ENCODE peak calls at places on chromosomes 16 and 17, in five cellular contexts. S is DMS53, X is non-pigmented ciliary epithelial cell, Z is pancreas, L is NCI-H526 treated with DMSO at 0.1 percent for 48 hours. J is an unnamed sample.

GRCh38 chr16:80594756-80595155 is 54.0 kb downstream of the DYNLRB2 start:
- DNase-seq in Z (no peak), L (no peak), X (no peak), S (no peak), J (peak)

GRCh38 chr17:65560628-65561371 is 648 bp downstream of the AXIN2 start:
- DNase-seq in S (peak), Z (peak), X (peak), L (peak), J (peak)

GRCh38 chr17:32689348-32689747 is 187.6 kb downstream of the MYO1D start:
- DNase-seq in X (no peak), Z (no peak), L (no peak), S (no peak), J (peak)

GRCh38 chr16:31331807-31332301 is 23.1 kb upstream of the ITGAX start:
- DNase-seq in S (no peak), L (no peak), Z (no peak), X (no peak), J (no peak)

GRCh38 chr17:5975651-5976050 is 94.5 kb upstream of the WSCD1 start:
- DNase-seq in L (no peak), S (no peak), X (no peak), Z (no peak), J (no peak)

GRCh38 chr16:66272461-66272860 is 94.0 kb upstream of the CDH5 start:
- DNase-seq in L (no peak), Z (no peak), X (no peak), S (no peak), J (no peak)

GRCh38 chr16:57091200-57091989 is 988 bp upstream of the CPNE2 start:
- DNase-seq in L (no peak), X (no peak), S (peak), Z (peak), J (peak)

GRCh38 chr17:42347198-42347597 is 41.0 kb downstream of the STAT3 start:
- DNase-seq in L (no peak), Z (peak), S (no peak), X (peak), J (peak)

GRCh38 chr16:50037791-50038190 is 12.8 kb downstream of the CNEP1R1 start:
- DNase-seq in L (no peak), S (no peak), Z (no peak), X (no peak), J (no peak)

GRCh38 chr17:67244621-67245072 is 349 bp downstream of the HELZ start:
- DNase-seq in S (no peak), X (no peak), Z (peak), L (no peak), J (no peak)

GRCh38 chr17:40097931-40098845 is 2.2 kb downstream of the NR1D1 start:
- DNase-seq in L (no peak), S (peak), X (no peak), Z (peak), J (peak)

GRCh38 chr16:51120289-51121008 is 30.6 kb downstream of the SALL1 start:
- DNase-seq in Z (no peak), L (peak), S (no peak), X (no peak), J (no peak)

GRCh38 chr16:14024300-14024699 is 46.8 kb upstream of the MRTFB start:
- DNase-seq in Z (no peak), X (no peak), L (no peak), S (peak), J (peak)

GRCh38 chr16:30787613-30788378 is 791 bp upstream of the ZNF629 start:
- DNase-seq in L (no peak), Z (no peak), X (no peak), S (no peak), J (no peak)

GRCh38 chr16:87784812-87785211 is 19.0 kb upstream of the KLHDC4 start:
- DNase-seq in S (no peak), Z (no peak), X (no peak), L (no peak), J (no peak)

GRCh38 chr16:56861092-56861610 is 3.9 kb upstream of the SLC12A3 start:
- DNase-seq in S (no peak), L (peak), X (no peak), Z (peak), J (no peak)

GRCh38 chr16:29789775-29790182 is 772 bp upstream of the KIF22 start:
- DNase-seq in Z (peak), L (no peak), S (peak), X (no peak), J (no peak)